ENCODE peak calls at places on chromosomes 3 and 15, in ten cellular contexts. One of them, this sample, is unnamed.

GRCh38 chr3:48623851-48624547 is 2.4 kb upstream of the TMEM89 start:
- DNase-seq in GM23338: peak; percentile 46
- DNase-seq in activated B cell treated with CpG ODN at 0.5 μM for 24 hours: no peak
- DNase-seq in fibroblast of the aortic adventitia: no peak
- DNase-seq in A549: no peak
- DNase-seq in GM06990: no peak
- DNase-seq in ovary: no peak
- DNase-seq in body of pancreas: no peak
- DNase-seq in heart left ventricle: no peak
- DNase-seq in tibial artery: no peak
- DNase-seq in this sample: no peak

GRCh38 chr3:195886181-195887141 is 21.9 kb downstream of the TNK2 start:
- DNase-seq in ovary: no peak
- DNase-seq in activated B cell treated with CpG ODN at 0.5 μM for 24 hours: no peak
- DNase-seq in body of pancreas: no peak
- DNase-seq in A549: no peak
- DNase-seq in fibroblast of the aortic adventitia: peak; percentile 85
- DNase-seq in tibial artery: no peak
- DNase-seq in GM06990: no peak
- DNase-seq in GM23338: no peak
- DNase-seq in heart left ventricle: peak; percentile 73
- DNase-seq in this sample: no peak

GRCh38 chr15:68599560-68600071 is 20.8 kb downstream of the CORO2B start:
- DNase-seq in tibial artery: no peak
- DNase-seq in activated B cell treated with CpG ODN at 0.5 μM for 24 hours: no peak
- DNase-seq in body of pancreas: no peak
- DNase-seq in GM23338: peak; percentile 93
- DNase-seq in A549: no peak
- DNase-seq in fibroblast of the aortic adventitia: peak; percentile 50
- DNase-seq in GM06990: no peak
- DNase-seq in heart left ventricle: peak; percentile 59
- DNase-seq in ovary: peak; percentile 53
- DNase-seq in this sample: no peak

GRCh38 chr3:10695595-10696285 is 120.3 kb upstream of the SLC6A11 start:
- DNase-seq in activated B cell treated with CpG ODN at 0.5 μM for 24 hours: no peak
- DNase-seq in GM23338: no peak
- DNase-seq in fibroblast of the aortic adventitia: no peak
- DNase-seq in body of pancreas: no peak
- DNase-seq in tibial artery: no peak
- DNase-seq in ovary: no peak
- DNase-seq in GM06990: no peak
- DNase-seq in A549: no peak
- DNase-seq in heart left ventricle: no peak
- DNase-seq in this sample: no peak

GRCh38 chr3:181230258-181230657 is 240.7 kb upstream of the DNAJC19 start:
- DNase-seq in body of pancreas: peak; percentile 10
- DNase-seq in fibroblast of the aortic adventitia: no peak
- DNase-seq in GM06990: no peak
- DNase-seq in activated B cell treated with CpG ODN at 0.5 μM for 24 hours: no peak
- DNase-seq in A549: no peak
- DNase-seq in heart left ventricle: no peak
- DNase-seq in tibial artery: no peak
- DNase-seq in GM23338: peak; percentile 52
- DNase-seq in ovary: no peak
- DNase-seq in this sample: no peak

GRCh38 chr15:36803773-36804172 is 224.3 kb downstream of the CDIN1 start:
- DNase-seq in activated B cell treated with CpG ODN at 0.5 μM for 24 hours: no peak
- DNase-seq in GM06990: no peak
- DNase-seq in GM23338: no peak
- DNase-seq in heart left ventricle: no peak
- DNase-seq in tibial artery: no peak
- DNase-seq in ovary: no peak
- DNase-seq in A549: no peak
- DNase-seq in body of pancreas: no peak
- DNase-seq in fibroblast of the aortic adventitia: no peak
- DNase-seq in this sample: no peak

GRCh38 chr15:61750271-61751084 is 309.8 kb downstream of the VPS13C start:
- DNase-seq in fibroblast of the aortic adventitia: no peak
- DNase-seq in body of pancreas: peak; percentile 31
- DNase-seq in heart left ventricle: no peak
- DNase-seq in ovary: no peak
- DNase-seq in A549: no peak
- DNase-seq in GM06990: no peak
- DNase-seq in GM23338: no peak
- DNase-seq in activated B cell treated with CpG ODN at 0.5 μM for 24 hours: no peak
- DNase-seq in tibial artery: no peak
- DNase-seq in this sample: no peak

GRCh38 chr15:95884276-95884675 is 446.2 kb upstream of the NR2F2 start:
- DNase-seq in tibial artery: no peak
- DNase-seq in GM06990: no peak
- DNase-seq in heart left ventricle: no peak
- DNase-seq in A549: no peak
- DNase-seq in activated B cell treated with CpG ODN at 0.5 μM for 24 hours: no peak
- DNase-seq in GM23338: peak; percentile 59
- DNase-seq in body of pancreas: no peak
- DNase-seq in fibroblast of the aortic adventitia: no peak
- DNase-seq in ovary: no peak
- DNase-seq in this sample: no peak

DNA sequence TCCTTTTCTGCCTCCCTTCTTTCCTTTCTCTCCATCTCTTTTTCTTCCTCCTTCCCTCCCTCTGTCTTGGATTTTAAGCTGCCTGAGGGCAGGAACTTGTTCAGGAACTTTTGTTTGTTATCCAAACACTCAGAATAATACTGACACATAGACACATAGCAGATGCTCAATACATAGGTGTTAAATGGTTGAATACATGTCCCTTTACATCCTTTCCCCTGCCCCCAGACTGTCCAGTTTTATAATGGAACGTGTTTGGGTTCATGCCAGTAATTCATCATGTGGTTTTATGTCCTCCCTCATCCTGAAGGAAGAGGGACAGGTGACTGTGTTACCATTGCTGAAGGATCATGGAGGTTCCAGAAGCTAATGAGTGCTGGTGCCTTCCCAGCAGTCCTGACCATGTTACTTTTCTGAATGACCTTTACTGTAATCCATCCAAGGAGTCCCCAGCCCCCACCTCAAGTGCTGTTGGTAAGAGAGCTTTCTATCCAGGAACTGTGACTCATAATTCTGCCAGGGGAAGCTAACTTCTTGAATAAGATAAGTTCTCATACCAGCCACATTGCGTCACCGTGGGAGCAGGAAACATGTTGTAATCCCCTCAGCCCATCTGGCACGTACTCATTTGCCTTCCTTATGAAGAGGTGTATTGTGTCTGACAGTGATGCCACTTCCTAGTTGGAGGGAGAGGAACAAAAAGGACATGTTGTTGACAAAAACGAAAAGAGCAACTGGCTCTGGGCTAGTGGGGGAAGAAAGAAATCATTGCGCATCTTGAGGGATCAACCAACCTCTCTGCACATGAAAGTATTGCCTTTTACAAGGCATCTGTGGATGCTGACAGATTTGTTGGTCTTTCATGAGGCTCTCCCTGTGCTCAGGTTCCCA is 52.4 kb downstream of the IL1RAP start:
- DNase-seq in GM06990: no peak
- DNase-seq in fibroblast of the aortic adventitia: peak; percentile 100
- DNase-seq in A549: peak; percentile 98
- DNase-seq in GM23338: peak; percentile 24
- DNase-seq in ovary: peak; percentile 16
- DNase-seq in body of pancreas: peak; percentile 81
- DNase-seq in heart left ventricle: peak; percentile 94
- DNase-seq in activated B cell treated with CpG ODN at 0.5 μM for 24 hours: no peak
- DNase-seq in tibial artery: peak; percentile 88
- DNase-seq in this sample: no peak
- TF ChIP-seq CTCF in GM06990: no peak
- TF ChIP-seq CTCF in fibroblast of the aortic adventitia: no peak
- TF ChIP-seq CTCF in A549: no peak
- TF ChIP-seq CTCF in GM23338: no peak
- TF ChIP-seq CTCF in ovary: no peak
- TF ChIP-seq CTCF in body of pancreas: no peak
- TF ChIP-seq CTCF in heart left ventricle: no peak
- TF ChIP-seq CTCF in activated B cell treated with CpG ODN at 0.5 μM for 24 hours: no peak
- TF ChIP-seq CTCF in tibial artery: no peak
- TF ChIP-seq CTCF in this sample: no peak

DNA sequence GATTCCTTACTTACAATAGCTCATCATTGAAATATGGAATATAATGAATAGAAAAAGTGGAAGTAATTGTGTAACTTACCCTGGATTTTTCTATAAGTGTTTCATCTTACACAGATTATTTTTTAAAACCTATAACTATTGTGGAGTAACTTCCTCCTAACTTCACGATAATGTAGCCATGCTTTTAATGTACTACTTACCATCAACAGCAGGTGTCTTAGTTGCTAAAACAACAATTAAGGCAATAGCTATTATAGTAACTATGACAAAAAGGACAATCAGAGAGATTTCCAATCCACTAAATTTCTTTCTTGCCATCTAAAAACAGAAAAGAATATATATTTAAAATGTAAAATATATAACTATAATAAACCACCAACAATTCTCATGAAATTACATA is 2.6 kb downstream of the SI start:
- DNase-seq in tibial artery: no peak
- DNase-seq in fibroblast of the aortic adventitia: no peak
- DNase-seq in heart left ventricle: no peak
- DNase-seq in A549: no peak
- DNase-seq in activated B cell treated with CpG ODN at 0.5 μM for 24 hours: no peak
- DNase-seq in body of pancreas: no peak
- DNase-seq in GM06990: no peak
- DNase-seq in GM23338: no peak
- DNase-seq in ovary: no peak
- DNase-seq in this sample: no peak
- TF ChIP-seq CTCF in tibial artery: no peak
- TF ChIP-seq CTCF in fibroblast of the aortic adventitia: no peak
- TF ChIP-seq CTCF in heart left ventricle: no peak
- TF ChIP-seq CTCF in A549: no peak
- TF ChIP-seq CTCF in activated B cell treated with CpG ODN at 0.5 μM for 24 hours: no peak
- TF ChIP-seq CTCF in body of pancreas: no peak
- TF ChIP-seq CTCF in GM06990: no peak
- TF ChIP-seq CTCF in GM23338: no peak
- TF ChIP-seq CTCF in ovary: no peak
- TF ChIP-seq CTCF in this sample: no peak

GRCh38 chr3:126517291-126517951 is at the start of gene UROC1:
- DNase-seq in fibroblast of the aortic adventitia: no peak
- DNase-seq in activated B cell treated with CpG ODN at 0.5 μM for 24 hours: no peak
- DNase-seq in A549: no peak
- DNase-seq in heart left ventricle: peak; percentile 22
- DNase-seq in ovary: no peak
- DNase-seq in GM23338: no peak
- DNase-seq in body of pancreas: no peak
- DNase-seq in GM06990: no peak
- DNase-seq in tibial artery: no peak
- DNase-seq in this sample: no peak

GRCh38 chr3:126518779-126519177 is 1.2 kb upstream of the UROC1 start:
- DNase-seq in GM06990: no peak
- DNase-seq in heart left ventricle: no peak
- DNase-seq in tibial artery: no peak
- DNase-seq in body of pancreas: no peak
- DNase-seq in A549: no peak
- DNase-seq in fibroblast of the aortic adventitia: no peak
- DNase-seq in ovary: no peak
- DNase-seq in GM23338: no peak
- DNase-seq in activated B cell treated with CpG ODN at 0.5 μM for 24 hours: no peak
- DNase-seq in this sample: no peak

GRCh38 chr3:126521122-126521891 is 2.6 kb upstream of the CHST13 start:
- DNase-seq in GM06990: no peak
- DNase-seq in fibroblast of the aortic adventitia: no peak
- DNase-seq in A549: no peak
- DNase-seq in ovary: no peak
- DNase-seq in activated B cell treated with CpG ODN at 0.5 μM for 24 hours: no peak
- DNase-seq in body of pancreas: no peak
- DNase-seq in tibial artery: no peak
- DNase-seq in GM23338: no peak
- DNase-seq in heart left ventricle: peak; percentile 22
- DNase-seq in this sample: no peak

GRCh38 chr3:126517986-126518778 is 609 bp upstream of the UROC1 start:
- DNase-seq in tibial artery: no peak
- DNase-seq in activated B cell treated with CpG ODN at 0.5 μM for 24 hours: no peak
- DNase-seq in ovary: no peak
- DNase-seq in heart left ventricle: peak; percentile 15
- DNase-seq in body of pancreas: no peak
- DNase-seq in GM06990: no peak
- DNase-seq in GM23338: no peak
- DNase-seq in A549: no peak
- DNase-seq in fibroblast of the aortic adventitia: no peak
- DNase-seq in this sample: no peak

DNA sequence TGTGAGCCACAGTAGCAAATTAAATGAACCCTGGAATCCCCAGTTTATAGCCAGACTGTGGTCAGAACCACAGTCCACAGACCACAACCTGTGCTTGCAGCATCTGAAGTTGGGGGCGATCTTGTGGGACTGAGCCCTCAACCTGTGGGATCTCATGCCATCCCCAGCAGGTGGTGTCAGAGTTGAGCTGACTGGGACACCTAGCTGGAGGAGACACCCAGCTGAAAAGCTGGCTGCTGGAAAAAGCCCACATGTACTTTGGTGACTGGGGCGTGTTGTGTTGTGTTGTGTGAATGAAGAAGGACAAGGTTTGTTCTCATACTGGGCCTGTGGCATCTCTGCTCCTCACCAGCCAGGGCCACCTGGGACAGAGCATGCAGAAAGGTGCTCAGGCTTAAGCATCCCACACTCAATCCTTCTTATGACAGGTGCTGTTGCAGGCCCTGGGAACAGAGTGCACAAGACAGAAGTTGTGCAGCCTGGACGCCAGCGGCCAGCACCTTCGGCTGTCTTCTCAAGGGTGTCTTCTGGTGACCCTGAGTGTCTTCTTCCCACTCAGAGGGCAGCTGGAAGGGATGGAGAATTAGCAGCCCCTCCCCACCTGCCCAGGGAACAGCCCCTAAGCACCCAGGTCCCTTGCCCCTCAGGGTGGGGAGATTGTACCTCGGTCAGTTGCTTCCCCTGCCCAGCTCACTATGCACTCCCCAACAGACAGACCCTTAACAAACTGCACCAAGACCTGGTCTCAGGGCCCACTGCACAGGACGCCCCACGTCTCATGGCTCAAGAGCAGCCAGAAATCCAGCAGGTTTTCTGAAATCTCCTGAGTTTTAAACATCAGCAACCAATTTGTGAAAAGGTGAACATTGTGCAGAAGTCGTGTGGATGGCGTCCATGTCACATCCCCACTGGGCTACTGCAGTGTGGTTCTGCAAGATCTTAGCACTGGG is 2.2 kb upstream of the UROC1 start:
- DNase-seq in body of pancreas: no peak
- DNase-seq in heart left ventricle: peak; percentile 7
- DNase-seq in tibial artery: no peak
- DNase-seq in fibroblast of the aortic adventitia: no peak
- DNase-seq in ovary: no peak
- DNase-seq in GM23338: no peak
- DNase-seq in activated B cell treated with CpG ODN at 0.5 μM for 24 hours: no peak
- DNase-seq in A549: no peak
- DNase-seq in GM06990: no peak
- DNase-seq in this sample: no peak
- TF ChIP-seq CTCF in body of pancreas: no peak
- TF ChIP-seq CTCF in heart left ventricle: no peak
- TF ChIP-seq CTCF in tibial artery: no peak
- TF ChIP-seq CTCF in fibroblast of the aortic adventitia: no peak
- TF ChIP-seq CTCF in ovary: no peak
- TF ChIP-seq CTCF in GM23338: no peak
- TF ChIP-seq CTCF in activated B cell treated with CpG ODN at 0.5 μM for 24 hours: no peak
- TF ChIP-seq CTCF in A549: no peak
- TF ChIP-seq CTCF in GM06990: no peak
- TF ChIP-seq CTCF in this sample: no peak

GRCh38 chr3:134299888-134300206 is 49.2 kb upstream of the RYK start:
- DNase-seq in ovary: no peak
- DNase-seq in fibroblast of the aortic adventitia: no peak
- DNase-seq in heart left ventricle: no peak
- DNase-seq in GM23338: no peak
- DNase-seq in body of pancreas: no peak
- DNase-seq in A549: no peak
- DNase-seq in activated B cell treated with CpG ODN at 0.5 μM for 24 hours: no peak
- DNase-seq in GM06990: no peak
- DNase-seq in tibial artery: no peak
- DNase-seq in this sample: no peak

GRCh38 chr3:134298281-134298680 is 47.6 kb upstream of the RYK start:
- DNase-seq in GM23338: no peak
- DNase-seq in activated B cell treated with CpG ODN at 0.5 μM for 24 hours: no peak
- DNase-seq in tibial artery: no peak
- DNase-seq in heart left ventricle: no peak
- DNase-seq in GM06990: no peak
- DNase-seq in body of pancreas: no peak
- DNase-seq in ovary: no peak
- DNase-seq in A549: no peak
- DNase-seq in fibroblast of the aortic adventitia: no peak
- DNase-seq in this sample: no peak

GRCh38 chr3:134302674-134303073 is 52.0 kb upstream of the RYK start:
- DNase-seq in GM06990: no peak
- DNase-seq in heart left ventricle: no peak
- DNase-seq in body of pancreas: no peak
- DNase-seq in fibroblast of the aortic adventitia: no peak
- DNase-seq in activated B cell treated with CpG ODN at 0.5 μM for 24 hours: no peak
- DNase-seq in GM23338: no peak
- DNase-seq in A549: no peak
- DNase-seq in ovary: no peak
- DNase-seq in tibial artery: no peak
- DNase-seq in this sample: no peak

GRCh38 chr3:134300520-134300919 is 49.9 kb upstream of the RYK start:
- DNase-seq in GM23338: peak; percentile 44
- DNase-seq in A549: peak; percentile 36
- DNase-seq in tibial artery: no peak
- DNase-seq in heart left ventricle: no peak
- DNase-seq in ovary: no peak
- DNase-seq in fibroblast of the aortic adventitia: no peak
- DNase-seq in body of pancreas: no peak
- DNase-seq in activated B cell treated with CpG ODN at 0.5 μM for 24 hours: no peak
- DNase-seq in GM06990: no peak
- DNase-seq in this sample: no peak

DNA sequence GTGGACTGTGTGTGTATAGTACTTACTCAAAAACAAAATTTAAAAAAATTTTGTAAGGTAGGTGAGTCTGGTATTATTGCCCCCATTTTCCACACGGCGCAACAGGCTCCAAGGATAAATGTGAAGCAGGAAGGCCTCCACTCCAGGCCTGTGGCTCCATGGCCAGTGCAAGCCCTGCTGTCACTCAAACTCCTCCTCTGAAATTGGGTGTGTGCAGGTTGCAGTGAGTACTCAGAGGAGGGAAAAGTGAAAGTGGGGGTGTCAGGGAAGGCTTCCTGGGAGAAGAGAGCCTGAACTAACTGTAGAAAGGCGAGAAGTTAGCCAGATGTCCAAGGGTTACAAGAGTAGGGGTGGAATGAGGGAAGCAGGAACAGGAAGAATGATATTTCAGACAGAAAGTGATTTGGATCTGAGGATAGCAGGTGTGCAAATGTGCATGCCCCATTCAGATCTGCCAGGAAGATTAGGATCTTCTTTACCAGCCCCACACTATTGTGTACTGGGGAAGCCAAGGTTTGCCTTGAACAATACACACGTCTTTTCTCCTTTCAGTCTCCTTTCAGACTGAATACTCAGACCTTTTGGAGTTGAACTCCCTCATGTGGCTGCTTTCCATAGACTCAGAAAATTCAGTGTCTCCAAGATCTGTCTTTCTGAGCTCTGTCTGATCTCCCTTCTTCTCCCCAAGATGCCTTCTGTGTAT is 48.7 kb upstream of the RYK start:
- DNase-seq in fibroblast of the aortic adventitia: peak; percentile 74
- DNase-seq in A549: no peak
- DNase-seq in GM06990: no peak
- DNase-seq in activated B cell treated with CpG ODN at 0.5 μM for 24 hours: no peak
- DNase-seq in tibial artery: no peak
- DNase-seq in heart left ventricle: no peak
- DNase-seq in body of pancreas: no peak
- DNase-seq in ovary: no peak
- DNase-seq in GM23338: peak; percentile 51
- DNase-seq in this sample: no peak
- TF ChIP-seq CTCF in fibroblast of the aortic adventitia: peak; percentile 60
- TF ChIP-seq CTCF in A549: peak; percentile 20
- TF ChIP-seq CTCF in GM06990: no peak
- TF ChIP-seq CTCF in activated B cell treated with CpG ODN at 0.5 μM for 24 hours: no peak
- TF ChIP-seq CTCF in tibial artery: peak; percentile 62
- TF ChIP-seq CTCF in heart left ventricle: no peak
- TF ChIP-seq CTCF in body of pancreas: peak; percentile 31
- TF ChIP-seq CTCF in ovary: peak; percentile 64
- TF ChIP-seq CTCF in GM23338: peak; percentile 36
- TF ChIP-seq CTCF in this sample: no peak